ENCODE peak calls at places on chromosomes 11 and 22, in five cellular contexts. L is heart right ventricle, B is A549, E is OCI-LY7, H is GM06990. X is an unnamed sample.

GRCh38 chr11:59560702-59561469 is 49.5 kb downstream of the OR4D9 start:
- DNase-seq in L (peak; percentile 86), B (peak; percentile 92), E (peak; percentile 88), H (peak; percentile 89), X (peak; percentile 79)

GRCh38 chr22:37999640-38000272 is 15.4 kb upstream of the SOX10 start:
- DNase-seq in L (no peak), B (no peak), E (peak; percentile 4), H (no peak), X (peak; percentile 42)

GRCh38 chr11:119982517-119983239 is 155.2 kb downstream of the TRIM29 start:
- DNase-seq in L (no peak), B (no peak), E (no peak), H (no peak), X (peak; percentile 7)

GRCh38 chr11:118511576-118511975 is 15.7 kb upstream of the TTC36 start:
- DNase-seq in L (no peak), B (no peak), E (no peak), H (no peak), X (no peak)

GRCh38 chr22:40665312-40665711 is 14.0 kb upstream of the MCHR1 start:
- DNase-seq in L (peak; percentile 78), B (no peak), E (no peak), H (no peak), X (peak; percentile 94)

GRCh38 chr11:7278314-7278917 is 26.7 kb downstream of the SYT9 start:
- DNase-seq in L (no peak), B (peak; percentile 42), E (peak; percentile 44), H (no peak), X (peak; percentile 63)

GRCh38 chr22:46416537-46417267 is 81.2 kb downstream of the TRMU start:
- DNase-seq in L (no peak), B (no peak), E (no peak), H (no peak), X (peak; percentile 76)

GRCh38 chr22:47171441-47172221 is 409.2 kb downstream of the TBC1D22A start:
- DNase-seq in L (peak; percentile 11), B (no peak), E (no peak), H (peak; percentile 5), X (no peak)

GRCh38 chr11:73185680-73186293 is 32.3 kb upstream of the P2RY2 start:
- DNase-seq in L (no peak), B (peak; percentile 79), E (no peak), H (no peak), X (peak; percentile 79)

GRCh38 chr11:57641011-57641410 is 8.7 kb downstream of the YPEL4 start:
- DNase-seq in L (no peak), B (peak; percentile 36), E (peak; percentile 24), H (no peak), X (peak; percentile 43)

GRCh38 chr11:123434262-123434661 is 4.2 kb downstream of the GRAMD1B start:
- DNase-seq in L (no peak), B (peak; percentile 75), E (peak; percentile 43), H (no peak), X (peak; percentile 21)

GRCh38 chr11:130369141-130369691 is 54.5 kb upstream of the ZBTB44 start:
- DNase-seq in L (no peak), B (no peak), E (no peak), H (no peak), X (no peak)

GRCh38 chr22:35883028-35883620 is 145.5 kb downstream of the RBFOX2 start:
- DNase-seq in L (no peak), B (peak; percentile 7), E (peak; percentile 67), H (no peak), X (peak; percentile 55)

GRCh38 chr11:47010192-47010591 is 73.6 kb downstream of the CSTPP1 start:
- DNase-seq in L (no peak), B (no peak), E (no peak), H (no peak), X (peak; percentile 43)

GRCh38 chr11:87326594-87326993 is 288.9 kb downstream of the TMEM135 start:
- DNase-seq in L (no peak), B (no peak), E (no peak), H (no peak), X (no peak)

GRCh38 chr11:35077709-35078695 is 61.0 kb upstream of the CD44 start:
- DNase-seq in L (no peak), B (peak; percentile 60), E (peak; percentile 85), H (peak; percentile 63), X (peak; percentile 56)

GRCh38 chr11:68998390-68998911 is 14.6 kb downstream of the MRGPRF start:
- DNase-seq in L (no peak), B (no peak), E (no peak), H (no peak), X (peak; percentile 32)

GRCh38 chr22:43889366-43890253 is 2.2 kb downstream of the PNPLA5 start:
- DNase-seq in L (no peak), B (peak; percentile 44), E (no peak), H (no peak), X (peak; percentile 44)

GRCh38 chr11:130674686-130675085 is 226.2 kb downstream of the ADAMTS15 start:
- DNase-seq in L (no peak), B (no peak), E (no peak), H (no peak), X (peak; percentile 57)

GRCh38 chr11:107928767-107929507 is 689 bp downstream of the RAB39A start:
- DNase-seq in L (no peak), B (peak; percentile 4), E (peak; percentile 6), H (peak; percentile 43), X (no peak)

GRCh38 chr11:118742304-118742703 is 48.7 kb downstream of the DDX6 start:
- DNase-seq in L (no peak), B (no peak), E (no peak), H (no peak), X (no peak)

GRCh38 chr11:111324277-111324720 is 26.0 kb downstream of the POU2AF3 start:
- DNase-seq in L (no peak), B (no peak), E (no peak), H (no peak), X (peak; percentile 82)

GRCh38 chr11:123166095-123166559 is 28.9 kb downstream of the CLMP start:
- DNase-seq in L (peak; percentile 32), B (peak; percentile 32), E (peak; percentile 4), H (no peak), X (peak; percentile 74)

GRCh38 chr22:31753005-31753633 is 700 bp upstream of the DEPDC5 start:
- DNase-seq in L (peak; percentile 37), B (peak; percentile 5), E (peak; percentile 67), H (peak; percentile 47), X (no peak)

GRCh38 chr11:102664001-102664752 is 39.0 kb upstream of the MMP20 start:
- DNase-seq in L (no peak), B (peak; percentile 16), E (peak; percentile 33), H (no peak), X (no peak)

GRCh38 chr11:5689551-5689983 is at the start of gene TRIM22:
- DNase-seq in L (no peak), B (no peak), E (peak; percentile 86), H (peak; percentile 71), X (peak; percentile 90)

GRCh38 chr11:43579171-43579918 is 101.2 kb upstream of the HSD17B12 start:
- DNase-seq in L (no peak), B (peak; percentile 67), E (peak; percentile 35), H (peak; percentile 57), X (peak; percentile 9)

GRCh38 chr22:20552913-20553401 is 45.5 kb downstream of the MED15 start:
- DNase-seq in L (no peak), B (no peak), E (no peak), H (no peak), X (peak; percentile 59)

GRCh38 chr22:20552450-20552894 is 45.1 kb downstream of the MED15 start:
- DNase-seq in L (peak; percentile 85), B (no peak), E (no peak), H (no peak), X (peak; percentile 68)

GRCh38 chr22:20550057-20550817 is 42.8 kb downstream of the MED15 start:
- DNase-seq in L (no peak), B (no peak), E (no peak), H (no peak), X (no peak)

GRCh38 chr22:20550851-20551744 is 43.7 kb downstream of the MED15 start:
- DNase-seq in L (peak; percentile 48), B (no peak), E (no peak), H (peak; percentile 48), X (peak; percentile 78)

GRCh38 chr22:20551805-20552449 is 44.5 kb downstream of the MED15 start:
- DNase-seq in L (peak; percentile 52), B (no peak), E (no peak), H (no peak), X (peak; percentile 47)
- TF ChIP-seq CTCF in L (no peak), B (no peak), E (no peak), H (no peak), X (peak; percentile 58)

GRCh38 chr11:11681536-11681935 is 59.7 kb upstream of the GALNT18 start:
- DNase-seq in L (no peak), B (no peak), E (no peak), H (no peak), X (no peak)
- H3K4me3 ChIP-seq in L (no peak overlapping the region), B (no peak overlapping the region), E (no peak overlapping the region), H (no peak overlapping the region), X (no peak overlapping the region)

GRCh38 chr11:77650165-77650564 is 12.6 kb upstream of the CLNS1A start:
- DNase-seq in L (no peak), B (no peak), E (no peak), H (no peak), X (no peak)
- TF ChIP-seq CTCF in L (no peak), B (no peak), E (no peak), H (no peak), X (no peak)

DNA sequence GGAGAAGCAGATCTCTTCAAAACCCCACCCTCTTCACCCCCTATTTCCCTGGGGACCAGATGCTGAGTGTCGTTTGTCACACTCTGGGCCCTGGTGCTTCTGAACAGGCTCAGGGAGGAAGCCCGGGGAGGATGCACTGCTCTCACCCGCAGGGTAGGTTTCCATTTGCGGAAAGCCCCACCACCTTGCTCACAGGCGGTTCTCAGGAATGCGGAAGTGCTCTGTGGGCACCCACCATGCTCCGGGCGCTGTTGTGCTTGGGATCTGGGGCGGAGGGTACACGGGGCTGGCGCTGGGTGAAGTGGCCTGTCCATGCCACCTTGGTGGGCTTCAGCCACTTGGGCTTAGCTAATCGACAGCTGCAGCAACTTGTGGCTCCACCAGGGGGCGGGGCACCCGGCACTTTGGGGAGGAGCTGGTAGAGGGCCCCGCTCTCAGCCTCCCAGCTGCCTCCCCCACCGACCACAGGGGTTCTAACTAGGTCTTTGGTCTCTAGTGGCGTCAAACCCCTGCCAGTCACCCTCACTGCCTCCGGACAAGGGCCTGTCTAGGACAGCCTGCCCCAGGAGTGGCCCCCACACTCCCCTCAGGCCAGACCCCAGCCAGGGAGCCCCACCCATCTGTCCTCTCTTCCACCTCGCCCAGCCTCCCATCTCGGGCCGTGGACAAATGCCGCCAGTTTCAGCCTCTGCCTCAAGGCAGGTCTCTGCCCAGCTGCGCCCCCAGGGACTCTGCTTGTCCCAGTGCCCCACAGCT is 7.4 kb downstream of the NDUFV1 start:
- DNase-seq in L (peak; percentile 68), B (peak; percentile 46), E (peak; percentile 97), H (peak; percentile 87), X (peak; percentile 31)
- H3K4me3 ChIP-seq in L (peak overlapping the region; percentile 53), B (no peak overlapping the region), E (peak overlapping the region; percentile 59), H (peak overlapping the region; percentile 41), X (peak overlapping the region; percentile 48)

DNA sequence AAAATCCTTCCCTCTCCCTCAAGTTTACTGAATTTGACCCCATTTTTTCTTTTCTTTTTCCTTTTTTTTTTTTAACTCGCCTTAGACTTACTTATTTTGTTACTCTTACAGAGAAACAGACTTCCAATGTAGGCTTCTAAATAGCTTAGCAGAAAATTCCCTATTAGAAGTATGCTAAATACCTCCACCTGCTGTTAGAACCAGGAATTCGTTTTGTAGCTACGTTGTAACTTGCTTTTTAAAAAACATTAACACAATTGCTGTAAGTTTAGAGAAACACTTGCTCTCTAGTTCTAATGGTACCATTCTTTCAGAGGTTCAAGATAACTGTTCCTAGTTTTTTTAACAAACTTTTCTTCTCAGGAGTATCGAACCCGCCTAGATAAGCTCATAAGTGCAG is 324.2 kb downstream of the DCDC1 start:
- DNase-seq in L (no peak), B (peak; percentile 29), E (no peak), H (no peak), X (peak; percentile 27)
- TF ChIP-seq CTCF in L (no peak), B (peak; percentile 24), E (peak; percentile 50), H (peak; percentile 29), X (peak; percentile 29)

X was measured in fibroblast of the aortic adventitia.